ENCODE peak calls at places on chromosome 19, in five cellular contexts. F is RWPE1; X is stimulated activated CD4-positive, alpha-beta T cell treated with anti-CD3 and anti-CD28 coated beads, Interleukin-4, amount 100 ng/mL, for 24 hours; W is hepatic stellate cell; D is amniotic stem cell. M is an unnamed sample.

GRCh38 chr19:19214892-19215291 is 3.1 kb downstream of the NCAN start:
- DNase-seq in F (no peak), X (peak), W (peak), D (no peak), M (no peak)

GRCh38 chr19:29442910-29443309 is 82.9 kb upstream of the VSTM2B start:
- DNase-seq in F (no peak), X (no peak), W (no peak), D (no peak), M (no peak)

GRCh38 chr19:18683109-18683954 is at the start of gene CRTC1:
- DNase-seq in F (peak), X (peak), W (peak), D (peak), M (peak)

GRCh38 chr19:40147338-40147692 is 43.9 kb upstream of the MAP3K10 start:
- DNase-seq in F (no peak), X (no peak), W (no peak), D (no peak), M (no peak)

GRCh38 chr19:46265217-46265828 is 31.5 kb upstream of the HIF3A start:
- DNase-seq in F (peak), X (peak), W (peak), D (peak), M (peak)

GRCh38 chr19:47637550-47637949 is 28.6 kb downstream of the BICRA start:
- DNase-seq in F (no peak), X (no peak), W (no peak), D (no peak), M (no peak)

GRCh38 chr19:29677001-29677781 is 11.9 kb downstream of the PLEKHF1 start:
- DNase-seq in F (no peak), X (no peak), W (no peak), D (no peak), M (no peak)

GRCh38 chr19:4059493-4059880 is 7.2 kb downstream of the ZBTB7A start:
- DNase-seq in F (no peak), X (no peak), W (no peak), D (no peak), M (no peak)

GRCh38 chr19:30226464-30227070 is 145.6 kb upstream of the ZNF536 start:
- DNase-seq in F (no peak), X (no peak), W (no peak), D (no peak), M (no peak)

GRCh38 chr19:1074512-1075283 is 7.7 kb downstream of the ARHGAP45 start:
- DNase-seq in F (peak), X (peak), W (no peak), D (no peak), M (peak)

GRCh38 chr19:15776991-15777787 is 10.3 kb upstream of the OR10H5 start:
- DNase-seq in F (no peak), X (no peak), W (no peak), D (no peak), M (no peak)

GRCh38 chr19:41810301-41810700 is 13.9 kb downstream of the CEACAM3 start:
- DNase-seq in F (no peak), X (no peak), W (no peak), D (no peak), M (no peak)

GRCh38 chr19:28686741-28687140 is 526.2 kb downstream of the UQCRFS1 start:
- DNase-seq in F (no peak), X (no peak), W (no peak), D (no peak), M (no peak)

GRCh38 chr19:21585491-21585890 is 80.1 kb downstream of the ZNF429 start:
- DNase-seq in F (no peak), X (no peak), W (no peak), D (no peak), M (no peak)

GRCh38 chr19:48999481-49000325 is 6.0 kb downstream of the RUVBL2 start:
- DNase-seq in F (no peak), X (peak), W (peak), D (peak), M (peak)

GRCh38 chr19:6828698-6829633 is 56.5 kb downstream of the VAV1 start:
- DNase-seq in F (peak), X (peak), W (no peak), D (no peak), M (peak)

GRCh38 chr19:13981021-13981420 is 25.1 kb downstream of the RFX1 start:
- DNase-seq in F (no peak), X (no peak), W (no peak), D (no peak), M (no peak)

GRCh38 chr19:3950871-3951861 is 18.3 kb downstream of the NMRK2 start:
- DNase-seq in F (no peak), X (no peak), W (no peak), D (no peak), M (no peak)

GRCh38 chr19:5141926-5142724 is 173.2 kb downstream of the KDM4B start:
- DNase-seq in F (no peak), X (no peak), W (no peak), D (no peak), M (no peak)

GRCh38 chr19:45179063-45179847 is 671 bp downstream of the BLOC1S3 start:
- DNase-seq in F (no peak), X (peak), W (no peak), D (no peak), M (peak)

GRCh38 chr19:13164370-13165090 is 14.3 kb downstream of the IER2 start:
- DNase-seq in F (peak), X (peak), W (peak), D (no peak), M (peak)

GRCh38 chr19:48646192-48646911 is 365 bp upstream of the CA11 start:
- DNase-seq in F (peak), X (peak), W (peak), D (peak), M (peak)

GRCh38 chr19:16398530-16399241 is 73.1 kb downstream of the EPS15L1 start:
- DNase-seq in F (no peak), X (no peak), W (no peak), D (no peak), M (no peak)

GRCh38 chr19:53538378-53539109 is 599 bp downstream of the ZNF331 start:
- DNase-seq in F (no peak), X (peak), W (no peak), D (no peak), M (no peak)

GRCh38 chr19:45809643-45810159 is 5.4 kb downstream of the RSPH6A start:
- DNase-seq in F (no peak), X (no peak), W (peak), D (no peak), M (no peak)

M was measured in stimulated activated naive CD4-positive, alpha-beta T cell treated with Interleukin-2 at 50 U/mL for 16 hours.